ENCODE peak calls at places on chromosomes 5 and 9, in nine cellular contexts. One of them, this sample, is unnamed.

GRCh38 chr9:112332272-112332671 is 1.1 kb downstream of the PTBP3 start:
- DNase-seq in iris pigment epithelial cell: no peak
- DNase-seq in T follicular helper cell: no peak
- DNase-seq in hippocampal formation: no peak
- DNase-seq in T1000: no peak
- DNase-seq in GM10248: no peak
- DNase-seq in cardiac septum: no peak
- DNase-seq in amniotic stem cell: no peak
- DNase-seq in HFFc6: no peak
- DNase-seq in this sample: peak

GRCh38 chr9:97480749-97481148 is 20.7 kb upstream of the TMOD1 start:
- DNase-seq in iris pigment epithelial cell: peak
- DNase-seq in T follicular helper cell: no peak
- DNase-seq in hippocampal formation: no peak
- DNase-seq in T1000: no peak
- DNase-seq in GM10248: no peak
- DNase-seq in cardiac septum: no peak
- DNase-seq in amniotic stem cell: no peak
- DNase-seq in HFFc6: no peak
- DNase-seq in this sample: no peak

GRCh38 chr9:32579706-32580331 is 6.9 kb upstream of the NDUFB6 start:
- DNase-seq in iris pigment epithelial cell: peak
- DNase-seq in T follicular helper cell: peak
- DNase-seq in hippocampal formation: peak
- DNase-seq in T1000: peak
- DNase-seq in GM10248: peak
- DNase-seq in cardiac septum: no peak
- DNase-seq in amniotic stem cell: peak
- DNase-seq in HFFc6: peak
- DNase-seq in this sample: peak

GRCh38 chr9:21674894-21675293 is 127.5 kb upstream of the MTAP start:
- DNase-seq in iris pigment epithelial cell: no peak
- DNase-seq in T follicular helper cell: no peak
- DNase-seq in hippocampal formation: no peak
- DNase-seq in T1000: no peak
- DNase-seq in GM10248: no peak
- DNase-seq in cardiac septum: no peak
- DNase-seq in amniotic stem cell: no peak
- DNase-seq in HFFc6: peak
- DNase-seq in this sample: no peak

GRCh38 chr5:32329395-32329834 is 16.7 kb upstream of the MTMR12 start:
- DNase-seq in iris pigment epithelial cell: peak
- DNase-seq in T follicular helper cell: no peak
- DNase-seq in hippocampal formation: peak
- DNase-seq in T1000: no peak
- DNase-seq in GM10248: peak
- DNase-seq in cardiac septum: no peak
- DNase-seq in amniotic stem cell: peak
- DNase-seq in HFFc6: peak
- DNase-seq in this sample: peak

GRCh38 chr9:134828892-134829291 is 51.7 kb upstream of the FCN2 start:
- DNase-seq in iris pigment epithelial cell: no peak
- DNase-seq in T follicular helper cell: no peak
- DNase-seq in hippocampal formation: no peak
- DNase-seq in T1000: no peak
- DNase-seq in GM10248: no peak
- DNase-seq in cardiac septum: no peak
- DNase-seq in amniotic stem cell: no peak
- DNase-seq in HFFc6: no peak
- DNase-seq in this sample: no peak

GRCh38 chr9:121168052-121168451 is 33.6 kb downstream of the RAB14 start:
- DNase-seq in iris pigment epithelial cell: no peak
- DNase-seq in T follicular helper cell: no peak
- DNase-seq in hippocampal formation: no peak
- DNase-seq in T1000: no peak
- DNase-seq in GM10248: no peak
- DNase-seq in cardiac septum: no peak
- DNase-seq in amniotic stem cell: no peak
- DNase-seq in HFFc6: no peak
- DNase-seq in this sample: no peak

GRCh38 chr5:176851871-176852270 is 41.5 kb downstream of the UNC5A start:
- DNase-seq in iris pigment epithelial cell: no peak
- DNase-seq in T follicular helper cell: no peak
- DNase-seq in hippocampal formation: no peak
- DNase-seq in T1000: no peak
- DNase-seq in GM10248: no peak
- DNase-seq in cardiac septum: no peak
- DNase-seq in amniotic stem cell: no peak
- DNase-seq in HFFc6: no peak
- DNase-seq in this sample: no peak

GRCh38 chr5:143352691-143353090 is 50.8 kb downstream of the NR3C1 start:
- DNase-seq in iris pigment epithelial cell: no peak
- DNase-seq in T follicular helper cell: no peak
- DNase-seq in hippocampal formation: no peak
- DNase-seq in T1000: no peak
- DNase-seq in GM10248: no peak
- DNase-seq in cardiac septum: no peak
- DNase-seq in amniotic stem cell: no peak
- DNase-seq in HFFc6: no peak
- DNase-seq in this sample: no peak

GRCh38 chr9:137278061-137278912 is 761 bp downstream of the TOR4A start:
- DNase-seq in iris pigment epithelial cell: no peak
- DNase-seq in T follicular helper cell: no peak
- DNase-seq in hippocampal formation: no peak
- DNase-seq in T1000: no peak
- DNase-seq in GM10248: no peak
- DNase-seq in cardiac septum: no peak
- DNase-seq in amniotic stem cell: no peak
- DNase-seq in HFFc6: no peak
- DNase-seq in this sample: no peak

GRCh38 chr5:57094753-57095683 is 78.8 kb upstream of the GPBP1 start:
- DNase-seq in iris pigment epithelial cell: no peak
- DNase-seq in T follicular helper cell: no peak
- DNase-seq in hippocampal formation: no peak
- DNase-seq in T1000: no peak
- DNase-seq in GM10248: no peak
- DNase-seq in cardiac septum: no peak
- DNase-seq in amniotic stem cell: no peak
- DNase-seq in HFFc6: peak
- DNase-seq in this sample: no peak

GRCh38 chr5:111498346-111498745 is 14.0 kb downstream of the STARD4 start:
- DNase-seq in iris pigment epithelial cell: peak
- DNase-seq in T follicular helper cell: no peak
- DNase-seq in hippocampal formation: no peak
- DNase-seq in T1000: no peak
- DNase-seq in GM10248: no peak
- DNase-seq in cardiac septum: no peak
- DNase-seq in amniotic stem cell: no peak
- DNase-seq in HFFc6: no peak
- DNase-seq in this sample: no peak

GRCh38 chr5:16930487-16930886 is 5.6 kb downstream of the MYO10 start:
- DNase-seq in iris pigment epithelial cell: peak
- DNase-seq in T follicular helper cell: no peak
- DNase-seq in hippocampal formation: no peak
- DNase-seq in T1000: no peak
- DNase-seq in GM10248: no peak
- DNase-seq in cardiac septum: no peak
- DNase-seq in amniotic stem cell: no peak
- DNase-seq in HFFc6: no peak
- DNase-seq in this sample: no peak

GRCh38 chr9:86921141-86921868 is 26.0 kb downstream of the GAS1 start:
- DNase-seq in iris pigment epithelial cell: no peak
- DNase-seq in T follicular helper cell: no peak
- DNase-seq in hippocampal formation: no peak
- DNase-seq in T1000: no peak
- DNase-seq in GM10248: no peak
- DNase-seq in cardiac septum: no peak
- DNase-seq in amniotic stem cell: no peak
- DNase-seq in HFFc6: no peak
- DNase-seq in this sample: no peak

GRCh38 chr5:158514353-158514960 is 585.3 kb downstream of the EBF1 start:
- DNase-seq in iris pigment epithelial cell: peak
- DNase-seq in T follicular helper cell: no peak
- DNase-seq in hippocampal formation: no peak
- DNase-seq in T1000: peak
- DNase-seq in GM10248: no peak
- DNase-seq in cardiac septum: no peak
- DNase-seq in amniotic stem cell: peak
- DNase-seq in HFFc6: no peak
- DNase-seq in this sample: no peak

GRCh38 chr9:107484117-107484723 is 5.3 kb downstream of the KLF4 start:
- DNase-seq in iris pigment epithelial cell: peak
- DNase-seq in T follicular helper cell: no peak
- DNase-seq in hippocampal formation: no peak
- DNase-seq in T1000: no peak
- DNase-seq in GM10248: peak
- DNase-seq in cardiac septum: no peak
- DNase-seq in amniotic stem cell: peak
- DNase-seq in HFFc6: peak
- DNase-seq in this sample: peak

GRCh38 chr5:100595152-100595811 is 60.1 kb downstream of the FAM174A start:
- DNase-seq in iris pigment epithelial cell: peak
- DNase-seq in T follicular helper cell: no peak
- DNase-seq in hippocampal formation: no peak
- DNase-seq in T1000: peak
- DNase-seq in GM10248: no peak
- DNase-seq in cardiac septum: no peak
- DNase-seq in amniotic stem cell: peak
- DNase-seq in HFFc6: peak
- DNase-seq in this sample: peak

This sample was measured in pons.